ENCODE peak calls at places on chromosomes 6 and 20, in eight cellular contexts. One of them, this sample, is unnamed.

GRCh38 chr6:33104893-33105292 is 29.1 kb downstream of the HLA-DPB1 start:
- DNase-seq in stimulated activated CD4-positive, alpha-beta T cell treated with anti-CD3 and anti-CD28 coated beads, Interleukin-1b, Interleukin-23, amount 100 ng/mL, for 24 hours: no peak
- DNase-seq in CD4-positive, alpha-beta T cell: no peak
- DNase-seq in HEK293T: no peak
- DNase-seq in heart left ventricle: no peak
- DNase-seq in effector CD4-positive, alpha-beta T cell: no peak
- DNase-seq in stimulated activated naive CD8-positive, alpha-beta T cell treated with anti-CD3 and anti-CD28 coated beads, Interleukin-15, Interleukin-2, amounts not matched to agents 100 U/mL and 50 U/mL, for 24 hours: no peak
- DNase-seq in cardiac fibroblast: no peak
- DNase-seq in this sample: no peak

GRCh38 chr6:1665214-1665613 is 55.5 kb downstream of the FOXC1 start:
- DNase-seq in stimulated activated CD4-positive, alpha-beta T cell treated with anti-CD3 and anti-CD28 coated beads, Interleukin-1b, Interleukin-23, amount 100 ng/mL, for 24 hours: no peak
- DNase-seq in CD4-positive, alpha-beta T cell: no peak
- DNase-seq in HEK293T: no peak
- DNase-seq in heart left ventricle: no peak
- DNase-seq in effector CD4-positive, alpha-beta T cell: no peak
- DNase-seq in stimulated activated naive CD8-positive, alpha-beta T cell treated with anti-CD3 and anti-CD28 coated beads, Interleukin-15, Interleukin-2, amounts not matched to agents 100 U/mL and 50 U/mL, for 24 hours: no peak
- DNase-seq in cardiac fibroblast: no peak
- DNase-seq in this sample: no peak

GRCh38 chr6:170096191-170096802 is 194.6 kb downstream of the DLL1 start:
- DNase-seq in stimulated activated CD4-positive, alpha-beta T cell treated with anti-CD3 and anti-CD28 coated beads, Interleukin-1b, Interleukin-23, amount 100 ng/mL, for 24 hours: no peak
- DNase-seq in CD4-positive, alpha-beta T cell: no peak
- DNase-seq in HEK293T: peak
- DNase-seq in heart left ventricle: no peak
- DNase-seq in effector CD4-positive, alpha-beta T cell: no peak
- DNase-seq in stimulated activated naive CD8-positive, alpha-beta T cell treated with anti-CD3 and anti-CD28 coated beads, Interleukin-15, Interleukin-2, amounts not matched to agents 100 U/mL and 50 U/mL, for 24 hours: no peak
- DNase-seq in cardiac fibroblast: no peak
- DNase-seq in this sample: no peak

GRCh38 chr6:105753184-105754097 is 332.7 kb upstream of the PRDM1 start:
- DNase-seq in stimulated activated CD4-positive, alpha-beta T cell treated with anti-CD3 and anti-CD28 coated beads, Interleukin-1b, Interleukin-23, amount 100 ng/mL, for 24 hours: no peak
- DNase-seq in CD4-positive, alpha-beta T cell: no peak
- DNase-seq in HEK293T: no peak
- DNase-seq in heart left ventricle: no peak
- DNase-seq in effector CD4-positive, alpha-beta T cell: no peak
- DNase-seq in stimulated activated naive CD8-positive, alpha-beta T cell treated with anti-CD3 and anti-CD28 coated beads, Interleukin-15, Interleukin-2, amounts not matched to agents 100 U/mL and 50 U/mL, for 24 hours: no peak
- DNase-seq in cardiac fibroblast: peak
- DNase-seq in this sample: peak

GRCh38 chr6:45864651-45865050 is 151.0 kb downstream of the CLIC5 start:
- DNase-seq in stimulated activated CD4-positive, alpha-beta T cell treated with anti-CD3 and anti-CD28 coated beads, Interleukin-1b, Interleukin-23, amount 100 ng/mL, for 24 hours: no peak
- DNase-seq in CD4-positive, alpha-beta T cell: no peak
- DNase-seq in HEK293T: no peak
- DNase-seq in heart left ventricle: no peak
- DNase-seq in effector CD4-positive, alpha-beta T cell: no peak
- DNase-seq in stimulated activated naive CD8-positive, alpha-beta T cell treated with anti-CD3 and anti-CD28 coated beads, Interleukin-15, Interleukin-2, amounts not matched to agents 100 U/mL and 50 U/mL, for 24 hours: no peak
- DNase-seq in cardiac fibroblast: no peak
- DNase-seq in this sample: no peak

GRCh38 chr6:90411292-90411781 is 114.7 kb upstream of the BACH2 start:
- DNase-seq in stimulated activated CD4-positive, alpha-beta T cell treated with anti-CD3 and anti-CD28 coated beads, Interleukin-1b, Interleukin-23, amount 100 ng/mL, for 24 hours: no peak
- DNase-seq in CD4-positive, alpha-beta T cell: peak
- DNase-seq in HEK293T: no peak
- DNase-seq in heart left ventricle: no peak
- DNase-seq in effector CD4-positive, alpha-beta T cell: peak
- DNase-seq in stimulated activated naive CD8-positive, alpha-beta T cell treated with anti-CD3 and anti-CD28 coated beads, Interleukin-15, Interleukin-2, amounts not matched to agents 100 U/mL and 50 U/mL, for 24 hours: peak
- DNase-seq in cardiac fibroblast: no peak
- DNase-seq in this sample: no peak

GRCh38 chr20:9103955-9104354 is 35.1 kb downstream of the PLCB4 start:
- DNase-seq in stimulated activated CD4-positive, alpha-beta T cell treated with anti-CD3 and anti-CD28 coated beads, Interleukin-1b, Interleukin-23, amount 100 ng/mL, for 24 hours: no peak
- DNase-seq in CD4-positive, alpha-beta T cell: no peak
- DNase-seq in HEK293T: no peak
- DNase-seq in heart left ventricle: no peak
- DNase-seq in effector CD4-positive, alpha-beta T cell: no peak
- DNase-seq in stimulated activated naive CD8-positive, alpha-beta T cell treated with anti-CD3 and anti-CD28 coated beads, Interleukin-15, Interleukin-2, amounts not matched to agents 100 U/mL and 50 U/mL, for 24 hours: no peak
- DNase-seq in cardiac fibroblast: no peak
- DNase-seq in this sample: no peak

GRCh38 chr6:32627831-32628230 is 9.4 kb upstream of the HLA-DQA1 start:
- DNase-seq in stimulated activated CD4-positive, alpha-beta T cell treated with anti-CD3 and anti-CD28 coated beads, Interleukin-1b, Interleukin-23, amount 100 ng/mL, for 24 hours: no peak
- DNase-seq in CD4-positive, alpha-beta T cell: peak
- DNase-seq in HEK293T: peak
- DNase-seq in heart left ventricle: peak
- DNase-seq in effector CD4-positive, alpha-beta T cell: peak
- DNase-seq in stimulated activated naive CD8-positive, alpha-beta T cell treated with anti-CD3 and anti-CD28 coated beads, Interleukin-15, Interleukin-2, amounts not matched to agents 100 U/mL and 50 U/mL, for 24 hours: peak
- DNase-seq in cardiac fibroblast: no peak
- DNase-seq in this sample: peak

GRCh38 chr6:113858067-113858604 is 991 bp downstream of the MARCKS start:
- DNase-seq in stimulated activated CD4-positive, alpha-beta T cell treated with anti-CD3 and anti-CD28 coated beads, Interleukin-1b, Interleukin-23, amount 100 ng/mL, for 24 hours: no peak
- DNase-seq in CD4-positive, alpha-beta T cell: no peak
- DNase-seq in HEK293T: peak
- DNase-seq in heart left ventricle: peak
- DNase-seq in effector CD4-positive, alpha-beta T cell: no peak
- DNase-seq in stimulated activated naive CD8-positive, alpha-beta T cell treated with anti-CD3 and anti-CD28 coated beads, Interleukin-15, Interleukin-2, amounts not matched to agents 100 U/mL and 50 U/mL, for 24 hours: peak
- DNase-seq in cardiac fibroblast: peak
- DNase-seq in this sample: peak

GRCh38 chr6:24489881-24490280 is 503 bp upstream of the GPLD1 start:
- DNase-seq in stimulated activated CD4-positive, alpha-beta T cell treated with anti-CD3 and anti-CD28 coated beads, Interleukin-1b, Interleukin-23, amount 100 ng/mL, for 24 hours: no peak
- DNase-seq in CD4-positive, alpha-beta T cell: no peak
- DNase-seq in HEK293T: no peak
- DNase-seq in heart left ventricle: no peak
- DNase-seq in effector CD4-positive, alpha-beta T cell: no peak
- DNase-seq in stimulated activated naive CD8-positive, alpha-beta T cell treated with anti-CD3 and anti-CD28 coated beads, Interleukin-15, Interleukin-2, amounts not matched to agents 100 U/mL and 50 U/mL, for 24 hours: no peak
- DNase-seq in cardiac fibroblast: peak
- DNase-seq in this sample: no peak

GRCh38 chr6:135555550-135555949 is 58.0 kb upstream of the AHI1 start:
- DNase-seq in stimulated activated CD4-positive, alpha-beta T cell treated with anti-CD3 and anti-CD28 coated beads, Interleukin-1b, Interleukin-23, amount 100 ng/mL, for 24 hours: no peak
- DNase-seq in CD4-positive, alpha-beta T cell: no peak
- DNase-seq in HEK293T: no peak
- DNase-seq in heart left ventricle: no peak
- DNase-seq in effector CD4-positive, alpha-beta T cell: no peak
- DNase-seq in stimulated activated naive CD8-positive, alpha-beta T cell treated with anti-CD3 and anti-CD28 coated beads, Interleukin-15, Interleukin-2, amounts not matched to agents 100 U/mL and 50 U/mL, for 24 hours: no peak
- DNase-seq in cardiac fibroblast: no peak
- DNase-seq in this sample: no peak

GRCh38 chr20:297925-298754 is 770 bp downstream of the ZCCHC3 start:
- DNase-seq in stimulated activated CD4-positive, alpha-beta T cell treated with anti-CD3 and anti-CD28 coated beads, Interleukin-1b, Interleukin-23, amount 100 ng/mL, for 24 hours: peak
- DNase-seq in CD4-positive, alpha-beta T cell: peak
- DNase-seq in HEK293T: peak
- DNase-seq in heart left ventricle: peak
- DNase-seq in effector CD4-positive, alpha-beta T cell: peak
- DNase-seq in stimulated activated naive CD8-positive, alpha-beta T cell treated with anti-CD3 and anti-CD28 coated beads, Interleukin-15, Interleukin-2, amounts not matched to agents 100 U/mL and 50 U/mL, for 24 hours: peak
- DNase-seq in cardiac fibroblast: peak
- DNase-seq in this sample: peak

GRCh38 chr6:96721227-96721626 is 116.0 kb downstream of the GPR63 start:
- DNase-seq in stimulated activated CD4-positive, alpha-beta T cell treated with anti-CD3 and anti-CD28 coated beads, Interleukin-1b, Interleukin-23, amount 100 ng/mL, for 24 hours: no peak
- DNase-seq in CD4-positive, alpha-beta T cell: no peak
- DNase-seq in HEK293T: no peak
- DNase-seq in heart left ventricle: no peak
- DNase-seq in effector CD4-positive, alpha-beta T cell: no peak
- DNase-seq in stimulated activated naive CD8-positive, alpha-beta T cell treated with anti-CD3 and anti-CD28 coated beads, Interleukin-15, Interleukin-2, amounts not matched to agents 100 U/mL and 50 U/mL, for 24 hours: no peak
- DNase-seq in cardiac fibroblast: no peak
- DNase-seq in this sample: no peak

GRCh38 chr6:117441824-117442264 is 16.1 kb upstream of the ROS1 start:
- DNase-seq in stimulated activated CD4-positive, alpha-beta T cell treated with anti-CD3 and anti-CD28 coated beads, Interleukin-1b, Interleukin-23, amount 100 ng/mL, for 24 hours: no peak
- DNase-seq in CD4-positive, alpha-beta T cell: no peak
- DNase-seq in HEK293T: no peak
- DNase-seq in heart left ventricle: no peak
- DNase-seq in effector CD4-positive, alpha-beta T cell: no peak
- DNase-seq in stimulated activated naive CD8-positive, alpha-beta T cell treated with anti-CD3 and anti-CD28 coated beads, Interleukin-15, Interleukin-2, amounts not matched to agents 100 U/mL and 50 U/mL, for 24 hours: no peak
- DNase-seq in cardiac fibroblast: peak
- DNase-seq in this sample: no peak

GRCh38 chr6:114142256-114142655 is 171.3 kb upstream of the HDAC2 start:
- DNase-seq in stimulated activated CD4-positive, alpha-beta T cell treated with anti-CD3 and anti-CD28 coated beads, Interleukin-1b, Interleukin-23, amount 100 ng/mL, for 24 hours: no peak
- DNase-seq in CD4-positive, alpha-beta T cell: no peak
- DNase-seq in HEK293T: no peak
- DNase-seq in heart left ventricle: no peak
- DNase-seq in effector CD4-positive, alpha-beta T cell: no peak
- DNase-seq in stimulated activated naive CD8-positive, alpha-beta T cell treated with anti-CD3 and anti-CD28 coated beads, Interleukin-15, Interleukin-2, amounts not matched to agents 100 U/mL and 50 U/mL, for 24 hours: no peak
- DNase-seq in cardiac fibroblast: no peak
- DNase-seq in this sample: no peak

GRCh38 chr20:51750037-51750769 is 18.0 kb downstream of the ATP9A start:
- DNase-seq in stimulated activated CD4-positive, alpha-beta T cell treated with anti-CD3 and anti-CD28 coated beads, Interleukin-1b, Interleukin-23, amount 100 ng/mL, for 24 hours: no peak
- DNase-seq in CD4-positive, alpha-beta T cell: no peak
- DNase-seq in HEK293T: no peak
- DNase-seq in heart left ventricle: peak
- DNase-seq in effector CD4-positive, alpha-beta T cell: no peak
- DNase-seq in stimulated activated naive CD8-positive, alpha-beta T cell treated with anti-CD3 and anti-CD28 coated beads, Interleukin-15, Interleukin-2, amounts not matched to agents 100 U/mL and 50 U/mL, for 24 hours: peak
- DNase-seq in cardiac fibroblast: peak
- DNase-seq in this sample: peak

GRCh38 chr6:87789198-87789899 is 87.3 kb upstream of the AKIRIN2 start:
- DNase-seq in stimulated activated CD4-positive, alpha-beta T cell treated with anti-CD3 and anti-CD28 coated beads, Interleukin-1b, Interleukin-23, amount 100 ng/mL, for 24 hours: no peak
- DNase-seq in CD4-positive, alpha-beta T cell: no peak
- DNase-seq in HEK293T: no peak
- DNase-seq in heart left ventricle: no peak
- DNase-seq in effector CD4-positive, alpha-beta T cell: no peak
- DNase-seq in stimulated activated naive CD8-positive, alpha-beta T cell treated with anti-CD3 and anti-CD28 coated beads, Interleukin-15, Interleukin-2, amounts not matched to agents 100 U/mL and 50 U/mL, for 24 hours: no peak
- DNase-seq in cardiac fibroblast: peak
- DNase-seq in this sample: peak

GRCh38 chr6:47483853-47484546 is 6.4 kb downstream of the CD2AP start:
- DNase-seq in stimulated activated CD4-positive, alpha-beta T cell treated with anti-CD3 and anti-CD28 coated beads, Interleukin-1b, Interleukin-23, amount 100 ng/mL, for 24 hours: no peak
- DNase-seq in CD4-positive, alpha-beta T cell: no peak
- DNase-seq in HEK293T: no peak
- DNase-seq in heart left ventricle: no peak
- DNase-seq in effector CD4-positive, alpha-beta T cell: no peak
- DNase-seq in stimulated activated naive CD8-positive, alpha-beta T cell treated with anti-CD3 and anti-CD28 coated beads, Interleukin-15, Interleukin-2, amounts not matched to agents 100 U/mL and 50 U/mL, for 24 hours: no peak
- DNase-seq in cardiac fibroblast: no peak
- DNase-seq in this sample: no peak

GRCh38 chr6:155980014-155980413 is 524.4 kb upstream of the NOX3 start:
- DNase-seq in stimulated activated CD4-positive, alpha-beta T cell treated with anti-CD3 and anti-CD28 coated beads, Interleukin-1b, Interleukin-23, amount 100 ng/mL, for 24 hours: no peak
- DNase-seq in CD4-positive, alpha-beta T cell: no peak
- DNase-seq in HEK293T: no peak
- DNase-seq in heart left ventricle: no peak
- DNase-seq in effector CD4-positive, alpha-beta T cell: no peak
- DNase-seq in stimulated activated naive CD8-positive, alpha-beta T cell treated with anti-CD3 and anti-CD28 coated beads, Interleukin-15, Interleukin-2, amounts not matched to agents 100 U/mL and 50 U/mL, for 24 hours: no peak
- DNase-seq in cardiac fibroblast: no peak
- DNase-seq in this sample: no peak

GRCh38 chr6:112665815-112666214 is 318.7 kb downstream of the RFPL4B start:
- DNase-seq in stimulated activated CD4-positive, alpha-beta T cell treated with anti-CD3 and anti-CD28 coated beads, Interleukin-1b, Interleukin-23, amount 100 ng/mL, for 24 hours: no peak
- DNase-seq in CD4-positive, alpha-beta T cell: no peak
- DNase-seq in HEK293T: no peak
- DNase-seq in heart left ventricle: no peak
- DNase-seq in effector CD4-positive, alpha-beta T cell: no peak
- DNase-seq in stimulated activated naive CD8-positive, alpha-beta T cell treated with anti-CD3 and anti-CD28 coated beads, Interleukin-15, Interleukin-2, amounts not matched to agents 100 U/mL and 50 U/mL, for 24 hours: no peak
- DNase-seq in cardiac fibroblast: peak
- DNase-seq in this sample: no peak

GRCh38 chr6:168007592-168008338 is 10.3 kb downstream of the KIF25 start:
- DNase-seq in stimulated activated CD4-positive, alpha-beta T cell treated with anti-CD3 and anti-CD28 coated beads, Interleukin-1b, Interleukin-23, amount 100 ng/mL, for 24 hours: no peak
- DNase-seq in CD4-positive, alpha-beta T cell: no peak
- DNase-seq in HEK293T: no peak
- DNase-seq in heart left ventricle: no peak
- DNase-seq in effector CD4-positive, alpha-beta T cell: no peak
- DNase-seq in stimulated activated naive CD8-positive, alpha-beta T cell treated with anti-CD3 and anti-CD28 coated beads, Interleukin-15, Interleukin-2, amounts not matched to agents 100 U/mL and 50 U/mL, for 24 hours: no peak
- DNase-seq in cardiac fibroblast: peak
- DNase-seq in this sample: no peak

GRCh38 chr6:130138116-130138908 is 84.4 kb downstream of the SAMD3 start:
- DNase-seq in stimulated activated CD4-positive, alpha-beta T cell treated with anti-CD3 and anti-CD28 coated beads, Interleukin-1b, Interleukin-23, amount 100 ng/mL, for 24 hours: no peak
- DNase-seq in CD4-positive, alpha-beta T cell: no peak
- DNase-seq in HEK293T: no peak
- DNase-seq in heart left ventricle: no peak
- DNase-seq in effector CD4-positive, alpha-beta T cell: no peak
- DNase-seq in stimulated activated naive CD8-positive, alpha-beta T cell treated with anti-CD3 and anti-CD28 coated beads, Interleukin-15, Interleukin-2, amounts not matched to agents 100 U/mL and 50 U/mL, for 24 hours: no peak
- DNase-seq in cardiac fibroblast: no peak
- DNase-seq in this sample: no peak

GRCh38 chr6:134950482-134950881 is 581 bp upstream of the ALDH8A1 start:
- DNase-seq in stimulated activated CD4-positive, alpha-beta T cell treated with anti-CD3 and anti-CD28 coated beads, Interleukin-1b, Interleukin-23, amount 100 ng/mL, for 24 hours: no peak
- DNase-seq in CD4-positive, alpha-beta T cell: no peak
- DNase-seq in HEK293T: no peak
- DNase-seq in heart left ventricle: no peak
- DNase-seq in effector CD4-positive, alpha-beta T cell: no peak
- DNase-seq in stimulated activated naive CD8-positive, alpha-beta T cell treated with anti-CD3 and anti-CD28 coated beads, Interleukin-15, Interleukin-2, amounts not matched to agents 100 U/mL and 50 U/mL, for 24 hours: no peak
- DNase-seq in cardiac fibroblast: no peak
- DNase-seq in this sample: no peak

GRCh38 chr6:6008648-6009421 is 2.1 kb upstream of the NRN1 start:
- DNase-seq in stimulated activated CD4-positive, alpha-beta T cell treated with anti-CD3 and anti-CD28 coated beads, Interleukin-1b, Interleukin-23, amount 100 ng/mL, for 24 hours: no peak
- DNase-seq in CD4-positive, alpha-beta T cell: no peak
- DNase-seq in HEK293T: peak
- DNase-seq in heart left ventricle: peak
- DNase-seq in effector CD4-positive, alpha-beta T cell: no peak
- DNase-seq in stimulated activated naive CD8-positive, alpha-beta T cell treated with anti-CD3 and anti-CD28 coated beads, Interleukin-15, Interleukin-2, amounts not matched to agents 100 U/mL and 50 U/mL, for 24 hours: peak
- DNase-seq in cardiac fibroblast: peak
- DNase-seq in this sample: peak

GRCh38 chr20:50919567-50919966 is 11.7 kb downstream of the ADNP start:
- DNase-seq in stimulated activated CD4-positive, alpha-beta T cell treated with anti-CD3 and anti-CD28 coated beads, Interleukin-1b, Interleukin-23, amount 100 ng/mL, for 24 hours: no peak
- DNase-seq in CD4-positive, alpha-beta T cell: no peak
- DNase-seq in HEK293T: no peak
- DNase-seq in heart left ventricle: no peak
- DNase-seq in effector CD4-positive, alpha-beta T cell: no peak
- DNase-seq in stimulated activated naive CD8-positive, alpha-beta T cell treated with anti-CD3 and anti-CD28 coated beads, Interleukin-15, Interleukin-2, amounts not matched to agents 100 U/mL and 50 U/mL, for 24 hours: no peak
- DNase-seq in cardiac fibroblast: peak
- DNase-seq in this sample: no peak